ENCODE peak calls at places on chromosomes 2 and 18, in four cellular contexts. F is AG10803, M is left ventricle myocardium inferior, E is cardiac fibroblast. Q is an unnamed sample.

GRCh38 chr2:233098615-233099014 is 38.5 kb downstream of the INPP5D start:
- DNase-seq in F (peak), M (no peak), E (peak), Q (no peak)

GRCh38 chr2:101518470-101519172 is 43.7 kb upstream of the RFX8 start:
- DNase-seq in F (peak), M (peak), E (peak), Q (no peak)

GRCh38 chr2:63827749-63828148 is 13.9 kb upstream of the UGP2 start:
- DNase-seq in F (peak), M (no peak), E (peak), Q (peak)

GRCh38 chr2:23301151-23301550 is 83.8 kb upstream of the KLHL29 start:
- DNase-seq in F (no peak), M (no peak), E (no peak), Q (no peak)

GRCh38 chr2:220506466-220506865 is 879.0 kb downstream of the SLC4A3 start:
- DNase-seq in F (no peak), M (no peak), E (no peak), Q (no peak)

GRCh38 chr18:59565957-59566356 is 131.3 kb downstream of the CCBE1 start:
- DNase-seq in F (no peak), M (no peak), E (no peak), Q (no peak)

GRCh38 chr2:32463110-32463509 is 106.3 kb downstream of the BIRC6 start:
- DNase-seq in F (no peak), M (no peak), E (no peak), Q (no peak)

GRCh38 chr2:239157766-239158165 is 243.1 kb downstream of the HDAC4 start:
- DNase-seq in F (no peak), M (peak), E (no peak), Q (no peak)

GRCh38 chr2:1504311-1504750 is 91.1 kb downstream of the TPO start:
- DNase-seq in F (no peak), M (no peak), E (no peak), Q (no peak)

GRCh38 chr2:75199428-75200011 is at the start of gene TACR1:
- DNase-seq in F (peak), M (peak), E (peak), Q (peak)

GRCh38 chr2:148927010-148927409 is 52.0 kb downstream of the KIF5C start:
- DNase-seq in F (no peak), M (peak), E (no peak), Q (no peak)

GRCh38 chr2:205372141-205372540 is 310.2 kb upstream of the NRP2 start:
- DNase-seq in F (peak), M (no peak), E (peak), Q (peak)

GRCh38 chr2:190843874-190844699 is 36.5 kb upstream of the GLS start:
- DNase-seq in F (no peak), M (no peak), E (no peak), Q (no peak)

GRCh38 chr2:160445673-160446072 is 47.9 kb downstream of the RBMS1 start:
- DNase-seq in F (no peak), M (no peak), E (no peak), Q (no peak)

GRCh38 chr2:69994166-69994565 is 32.7 kb upstream of the ASPRV1 start:
- DNase-seq in F (no peak), M (no peak), E (no peak), Q (no peak)

GRCh38 chr2:66897181-66897580 is 462.3 kb downstream of the MEIS1 start:
- DNase-seq in F (peak), M (no peak), E (peak), Q (no peak)

GRCh38 chr18:11246883-11247282 is 97.5 kb upstream of the PIEZO2 start:
- DNase-seq in F (peak), M (no peak), E (no peak), Q (peak)

GRCh38 chr2:179344280-179344961 is 79.8 kb upstream of the SESTD1 start:
- DNase-seq in F (peak), M (no peak), E (peak), Q (no peak)

GRCh38 chr2:179341152-179341866 is 76.7 kb upstream of the SESTD1 start:
- DNase-seq in F (no peak), M (no peak), E (peak), Q (no peak)

GRCh38 chr2:179344970-179345369 is 80.3 kb upstream of the SESTD1 start:
- DNase-seq in F (no peak), M (no peak), E (no peak), Q (no peak)

GRCh38 chr2:179340678-179341077 is 76.0 kb upstream of the SESTD1 start:
- DNase-seq in F (peak), M (no peak), E (peak), Q (peak)

DNA sequence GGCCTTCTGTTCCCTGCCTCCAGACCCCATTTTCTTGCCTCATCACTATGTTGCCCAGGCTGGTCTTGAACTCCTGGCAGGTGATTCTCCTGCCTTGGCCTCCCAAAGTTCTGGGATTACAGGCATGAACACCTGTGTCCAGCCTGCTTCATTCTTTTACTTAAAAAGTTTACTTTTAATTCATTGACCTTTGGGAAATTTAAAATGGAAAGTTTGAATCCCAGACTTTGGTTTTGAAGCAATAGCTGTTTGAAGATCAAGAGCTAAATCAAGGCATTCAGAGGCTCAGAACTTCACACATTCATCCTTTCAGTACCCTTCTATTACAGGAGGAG is 79.3 kb upstream of the SESTD1 start:
- DNase-seq in F (no peak), M (no peak), E (no peak), Q (no peak)
- H3K4me3 ChIP-seq in F (no peak), M (no peak), E (no peak), Q (no peak)

DNA sequence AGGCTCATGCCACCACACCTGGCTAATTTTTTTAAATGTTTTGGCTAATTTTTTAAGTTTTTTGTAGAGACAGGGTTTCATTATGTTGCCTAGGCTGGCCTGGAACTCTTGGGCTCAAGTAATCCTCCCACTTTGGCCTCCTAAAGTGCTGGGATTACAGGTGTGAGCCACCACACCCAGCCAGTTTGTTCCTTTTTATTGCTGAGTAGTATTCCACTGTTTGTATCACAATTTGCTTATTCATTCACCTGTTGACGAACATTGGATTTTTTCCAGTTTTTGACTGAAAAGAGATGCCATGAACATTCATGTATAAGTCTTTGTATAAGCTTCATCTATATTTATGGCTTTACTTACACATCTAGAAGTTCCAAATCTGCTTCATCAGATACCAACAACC is 5.3 kb downstream of the SOS1 start:
- DNase-seq in F (no peak), M (no peak), E (no peak), Q (no peak)
- TF ChIP-seq CTCF in F (no peak), M (no peak), E (no peak), Q (no peak)

GRCh38 chr2:196168181-196168580 is 3.2 kb downstream of the STK17B start:
- DNase-seq in F (no peak), M (no peak), E (peak), Q (no peak)
- H3K4me3 ChIP-seq in F (no peak), M (peak), E (no peak), Q (peak)

GRCh38 chr2:174635015-174635593 is 37.5 kb upstream of the WIPF1 start:
- DNase-seq in F (peak), M (no peak), E (no peak), Q (no peak)

GRCh38 chr2:174635747-174636399 is 38.3 kb upstream of the WIPF1 start:
- DNase-seq in F (peak), M (no peak), E (peak), Q (no peak)

GRCh38 chr2:174633621-174633927 is 36.0 kb upstream of the WIPF1 start:
- DNase-seq in F (peak), M (no peak), E (peak), Q (no peak)

GRCh38 chr2:174632847-174633620 is 35.4 kb upstream of the WIPF1 start:
- DNase-seq in F (peak), M (no peak), E (peak), Q (no peak)

DNA sequence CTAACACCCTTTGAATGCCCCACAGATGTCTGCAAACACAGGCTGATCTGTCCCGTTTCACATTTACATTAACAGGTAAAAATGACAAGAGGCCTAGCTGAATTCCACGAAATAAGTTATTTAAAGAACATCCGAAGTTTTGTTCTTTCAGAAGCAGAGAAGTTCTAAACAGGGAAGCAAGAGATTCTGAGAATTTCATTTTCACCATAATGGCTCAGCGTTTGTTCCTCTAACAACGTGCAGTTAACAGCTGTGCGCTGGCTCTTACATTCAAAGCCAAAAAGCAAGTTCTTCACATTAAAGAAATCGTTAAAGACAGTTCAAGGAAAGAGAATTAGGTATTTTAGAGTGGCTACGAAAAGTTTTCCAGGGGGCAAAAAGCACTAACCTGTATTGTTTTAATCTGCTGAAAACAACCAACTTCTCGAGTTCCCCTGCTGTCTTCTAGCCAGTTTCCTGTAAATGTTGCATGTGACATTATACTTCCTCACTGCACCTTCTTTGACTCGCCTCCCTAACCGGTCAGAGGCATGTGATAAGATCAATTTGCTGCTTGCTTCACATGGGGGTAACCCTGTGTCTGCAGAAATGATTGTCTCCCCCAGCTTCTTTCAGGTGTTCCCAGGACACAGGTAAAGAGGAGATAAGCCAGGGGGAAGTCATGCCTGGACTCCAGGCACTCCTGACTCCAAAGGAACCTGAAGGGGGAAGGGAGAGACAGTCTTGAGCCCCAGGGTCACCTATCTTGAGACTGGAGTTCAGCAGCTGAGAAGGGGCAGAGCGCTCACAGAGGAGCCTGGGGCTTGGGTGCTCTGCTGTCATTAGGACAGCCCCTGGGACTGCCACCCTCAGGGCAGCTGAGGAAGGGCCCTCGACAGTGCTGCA is 36.8 kb upstream of the WIPF1 start:
- DNase-seq in F (peak), M (no peak), E (peak), Q (no peak)
- TF ChIP-seq CTCF in F (no peak), M (no peak), E (no peak), Q (no peak)

Q was measured in AG09309.